ENCODE peak calls at places on chromosomes 6 and 20, in seven cellular contexts. N is WERI-Rb-1, R is tibial nerve, E is cardiac fibroblast, L is fibroblast of lung, D is MM.1S, Z is RWPE2. S is an unnamed sample.

GRCh38 chr6:70315096-70315751 is 12.3 kb upstream of the COL9A1 start:
- DNase-seq in R (no peak), D (no peak), N (no peak), L (no peak), E (no peak), Z (no peak), S (no peak)

GRCh38 chr6:29864037-29864795 is 36.6 kb downstream of the HLA-G start:
- DNase-seq in R (no peak), E (peak), L (peak), Z (no peak), D (no peak), N (no peak), S (no peak)

GRCh38 chr6:155171747-155172191 is 92.0 kb upstream of the CLDN20 start:
- DNase-seq in D (no peak), E (peak), Z (no peak), R (no peak), N (no peak), L (peak), S (no peak)

GRCh38 chr6:49423817-49424216 is 39.2 kb downstream of the MMUT start:
- DNase-seq in L (peak), R (no peak), Z (no peak), D (no peak), E (peak), N (no peak), S (no peak)

GRCh38 chr6:53309059-53309896 is 39.5 kb downstream of the ELOVL5 start:
- DNase-seq in Z (no peak), N (no peak), D (peak), L (peak), R (no peak), E (peak), S (peak)

GRCh38 chr20:10170261-10170660 is 48.4 kb upstream of the SNAP25 start:
- DNase-seq in D (no peak), R (no peak), N (no peak), E (no peak), L (no peak), Z (no peak), S (no peak)

GRCh38 chr6:110053395-110054240 is 75.5 kb downstream of the GPR6 start:
- DNase-seq in N (peak), R (peak), L (peak), E (peak), Z (no peak), D (peak), S (no peak)

GRCh38 chr20:48583801-48584200 is 244.0 kb downstream of the PREX1 start:
- DNase-seq in D (no peak), Z (peak), N (no peak), L (no peak), R (no peak), E (no peak), S (no peak)

GRCh38 chr20:51749674-51750036 is 18.5 kb downstream of the ATP9A start:
- DNase-seq in Z (no peak), D (no peak), R (no peak), L (peak), N (peak), E (peak), S (no peak)

GRCh38 chr6:73131706-73132105 is 93.6 kb downstream of the KHDC1L start:
- DNase-seq in L (peak), Z (no peak), N (no peak), D (no peak), R (no peak), E (peak), S (no peak)

GRCh38 chr6:150876598-150876997 is 11.1 kb downstream of the MTHFD1L start:
- DNase-seq in D (no peak), E (peak), N (no peak), R (no peak), L (peak), Z (no peak), S (no peak)

GRCh38 chr6:71287038-71287437 is 1.6 kb upstream of the OGFRL1 start:
- DNase-seq in E (peak), D (peak), N (peak), R (peak), L (peak), Z (no peak), S (no peak)

GRCh38 chr20:24987244-24987643 is 5.3 kb downstream of the APMAP start:
- DNase-seq in R (no peak), Z (no peak), N (no peak), E (no peak), L (no peak), D (no peak), S (no peak)

GRCh38 chr6:63643862-63644261 is 8.3 kb downstream of the PHF3 start:
- DNase-seq in L (peak), D (peak), Z (no peak), N (no peak), E (peak), R (no peak), S (no peak)

GRCh38 chr20:63858393-63859165 is 2.7 kb upstream of the ABHD16B start:
- DNase-seq in L (peak), D (no peak), E (peak), Z (peak), N (peak), R (no peak), S (no peak)

GRCh38 chr6:42320762-42321161 is 103.1 kb upstream of the MRPS10 start:
- DNase-seq in R (no peak), E (peak), N (no peak), D (no peak), Z (no peak), L (peak), S (no peak)

GRCh38 chr6:73610444-73611275 is 43.1 kb downstream of the SLC17A5 start:
- DNase-seq in R (peak), N (no peak), E (peak), D (peak), L (peak), Z (no peak), S (no peak)

DNA sequence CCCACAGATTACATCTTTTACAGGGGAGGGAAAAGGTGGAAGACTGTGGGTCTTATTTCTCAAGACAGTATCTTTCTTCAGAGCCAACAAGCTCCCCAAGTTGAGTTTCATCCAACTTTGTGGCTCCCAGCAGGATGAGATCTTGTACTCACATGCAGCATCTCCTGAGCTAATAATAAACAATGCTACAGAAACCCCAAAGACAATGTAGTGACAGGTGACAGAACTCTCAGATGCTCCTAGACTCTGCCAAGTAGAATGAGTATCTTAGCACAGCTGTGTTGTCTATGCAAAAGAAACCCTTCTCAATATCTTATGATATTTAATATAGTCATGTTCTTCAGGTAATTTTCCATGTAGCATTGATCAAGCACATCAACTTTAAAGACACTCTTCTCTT is 90.0 kb downstream of the TBX18 start:
- DNase-seq in D (no peak), E (no peak), R (no peak), Z (no peak), N (no peak), L (no peak), S (no peak)
- TF ChIP-seq CTCF in D (no peak), E (no peak), R (no peak), Z (no peak), N (no peak), L (no peak), S (no peak)

GRCh38 chr20:32539817-32540675 is 45.1 kb downstream of the NOL4L start:
- DNase-seq in D (peak), Z (peak), N (no peak), R (no peak), E (no peak), L (no peak), S (peak)
- H3K4me3 ChIP-seq in D (no peak), Z (no peak), N (no peak), R (no peak), E (no peak), L (no peak), S (peak)

GRCh38 chr6:77926198-77926752 is 273.4 kb downstream of the MEI4 start:
- DNase-seq in D (peak), N (no peak), E (no peak), R (no peak), L (no peak), Z (no peak), S (no peak)
- TF ChIP-seq CTCF in D (peak), N (peak), E (no peak), R (no peak), L (no peak), Z (peak), S (no peak)

GRCh38 chr6:113763883-113764282 is 93.3 kb upstream of the MARCKS start:
- DNase-seq in L (peak), E (peak), R (no peak), Z (peak), D (no peak), N (no peak), S (no peak)
- H3K4me3 ChIP-seq in L (no peak), E (no peak), R (no peak), Z (no peak), D (no peak), N (no peak), S (no peak)

GRCh38 chr6:134555672-134556071 is 237.8 kb upstream of the SGK1 start:
- DNase-seq in D (no peak), L (no peak), E (no peak), N (no peak), Z (no peak), R (no peak), S (no peak)
- TF ChIP-seq CTCF in D (no peak), L (no peak), E (no peak), N (no peak), Z (no peak), R (no peak), S (no peak)

GRCh38 chr6:47308674-47309325 is 905 bp downstream of the TNFRSF21 start:
- DNase-seq in L (peak), R (no peak), D (no peak), N (peak), E (no peak), Z (no peak), S (no peak)

GRCh38 chr6:47308223-47308567 is 1.5 kb downstream of the TNFRSF21 start:
- DNase-seq in R (no peak), N (no peak), Z (no peak), D (no peak), E (peak), L (peak), S (no peak)

GRCh38 chr6:47310131-47310480 is 401 bp upstream of the TNFRSF21 start:
- DNase-seq in R (no peak), L (no peak), N (no peak), E (no peak), D (no peak), Z (no peak), S (no peak)

GRCh38 chr6:47307362-47308222 is 2.1 kb downstream of the TNFRSF21 start:
- DNase-seq in D (no peak), R (no peak), N (no peak), Z (no peak), E (no peak), L (no peak), S (no peak)

DNA sequence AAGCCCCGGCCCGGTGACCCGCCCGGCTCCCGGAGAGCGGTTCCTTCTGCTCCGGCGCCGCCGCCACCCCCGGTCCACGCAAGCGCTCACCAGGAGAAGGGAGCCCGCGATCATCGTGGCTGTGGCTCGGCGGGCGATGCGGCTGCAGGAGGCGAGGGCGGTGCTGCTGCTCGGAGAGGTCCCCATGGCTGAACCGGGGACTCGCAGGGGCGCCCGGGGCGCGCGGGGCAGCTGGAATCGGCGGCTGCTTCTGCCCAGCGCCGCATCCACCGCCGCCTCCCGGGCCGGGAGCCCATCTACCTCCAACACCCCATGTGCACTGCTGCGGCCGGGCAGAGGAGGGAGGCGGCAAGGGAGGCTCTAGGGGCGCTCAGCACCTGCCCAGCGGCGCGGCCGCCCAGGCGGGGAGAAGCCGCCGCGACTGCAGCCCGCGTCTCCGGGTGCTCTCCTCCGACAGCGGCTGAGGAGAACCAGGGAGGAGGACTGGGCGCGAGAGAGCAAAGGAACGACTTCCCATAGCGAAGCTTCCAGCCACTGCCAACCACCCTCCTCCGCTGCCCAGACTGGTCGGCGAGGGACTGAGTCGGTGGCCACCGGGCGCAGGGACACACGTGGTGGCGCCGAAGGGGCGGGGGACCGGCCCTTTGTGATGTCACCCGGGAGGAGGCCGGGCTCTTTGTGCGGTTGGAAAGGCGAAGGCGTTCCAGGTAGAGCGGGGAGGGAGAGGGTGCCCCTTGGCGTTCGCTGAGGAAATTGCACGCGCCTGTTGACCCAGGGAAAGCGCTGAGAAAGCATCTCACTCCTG is at the start of gene TNFRSF21:
- DNase-seq in Z (peak), R (peak), L (peak), D (peak), N (peak), E (peak), S (peak)
- H3K4me3 ChIP-seq in Z (peak), R (peak), L (peak), D (peak), N (peak), E (peak), S (peak)

GRCh38 chr20:32674362-32674789 is 635 bp upstream of the C20orf203 start:
- DNase-seq in E (peak), Z (no peak), L (peak), N (peak), R (peak), D (peak), S (peak)

GRCh38 chr20:32670773-32671455 is 2.8 kb downstream of the C20orf203 start:
- DNase-seq in Z (no peak), L (no peak), D (peak), E (no peak), R (no peak), N (no peak), S (no peak)

GRCh38 chr20:32672315-32672981 is 1.3 kb downstream of the C20orf203 start:
- DNase-seq in R (no peak), N (no peak), E (no peak), L (no peak), D (peak), Z (no peak), S (no peak)

GRCh38 chr20:32675223-32675975 is 1.7 kb upstream of the C20orf203 start:
- DNase-seq in L (no peak), Z (no peak), N (peak), D (no peak), R (no peak), E (no peak), S (no peak)

DNA sequence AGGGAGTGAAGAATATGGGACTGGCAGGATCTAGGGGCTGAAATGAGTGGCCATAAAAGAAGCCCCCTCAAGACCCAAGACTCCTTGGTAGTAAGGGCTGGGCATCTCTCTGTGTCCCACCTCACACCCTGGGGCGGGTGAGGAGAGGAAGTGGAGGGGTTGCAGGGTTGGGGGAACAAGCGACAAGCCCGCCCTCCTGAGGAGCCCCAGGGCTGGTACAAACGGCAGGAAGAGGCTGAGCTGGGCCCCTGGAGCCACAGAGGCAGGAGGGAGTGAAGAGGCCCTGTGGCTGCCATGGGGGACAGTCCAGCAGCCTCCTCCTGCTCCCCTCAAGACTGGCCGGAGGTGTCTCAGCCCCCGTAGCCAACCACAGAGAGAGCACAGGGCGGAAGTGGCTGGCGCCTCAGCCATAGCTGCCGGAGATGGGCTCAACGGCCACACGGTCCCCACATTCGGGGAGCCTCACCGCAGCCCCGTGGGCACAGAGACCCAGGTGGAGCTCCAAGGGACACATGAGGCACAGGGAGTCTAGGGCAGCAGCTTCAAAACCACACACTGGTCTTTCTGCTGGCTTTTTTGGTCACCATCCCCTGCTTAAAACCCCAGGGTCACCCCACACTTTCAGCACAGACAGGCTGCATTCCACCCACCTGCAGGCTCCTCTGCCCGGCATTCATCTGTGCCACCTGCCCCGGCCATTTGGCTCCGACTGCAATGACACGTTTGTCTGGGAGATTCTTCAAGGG is 586 bp downstream of the C20orf203 start:
- DNase-seq in R (no peak), N (no peak), D (peak), Z (no peak), E (no peak), L (no peak), S (no peak)
- TF ChIP-seq CTCF in R (no peak), N (no peak), D (peak), Z (no peak), E (no peak), L (no peak), S (no peak)